ENCODE peak calls at places on chromosomes 5 and 9, in ten cellular contexts. B is A549, J is dorsolateral prefrontal cortex, D is WERI-Rb-1, O is cardiac muscle cell, X is RWPE2, K is colonic mucosa, Z is AG10803, L is NB4, F is kidney. U is an unnamed sample.

GRCh38 chr9:116337015-116337414 is 183.4 kb downstream of the PAPPA start:
- DNase-seq in O (peak; percentile 62), L (no peak), B (no peak), X (no peak), J (no peak), F (no peak), K (no peak), Z (peak; percentile 59), D (peak; percentile 39), U (peak; percentile 59)

GRCh38 chr5:126536874-126537273 is 58.1 kb downstream of the ALDH7A1 start:
- DNase-seq in O (no peak), J (no peak), D (no peak), Z (peak; percentile 8), X (no peak), F (no peak), L (no peak), B (no peak), K (no peak), U (peak; percentile 28)

GRCh38 chr9:99822096-99822595 is 461 bp downstream of the NR4A3 start:
- DNase-seq in J (no peak), Z (peak; percentile 45), K (peak; percentile 45), X (no peak), O (no peak), D (no peak), F (no peak), L (peak; percentile 59), B (peak; percentile 28), U (no peak)

GRCh38 chr5:111697215-111697614 is 59.8 kb downstream of the NREP start:
- DNase-seq in K (no peak), F (no peak), L (no peak), D (no peak), X (no peak), B (no peak), J (no peak), O (peak; percentile 57), Z (peak; percentile 24), U (no peak)

GRCh38 chr5:73448451-73449136 is at the start of gene FOXD1:
- DNase-seq in K (peak; percentile 79), O (peak; percentile 75), L (peak; percentile 63), F (peak; percentile 96), X (peak; percentile 97), B (peak; percentile 77), Z (peak; percentile 99), J (no peak), D (peak; percentile 97), U (peak; percentile 87)

GRCh38 chr5:132221781-132222648 is 5.6 kb downstream of the P4HA2 start:
- DNase-seq in X (peak; percentile 36), O (peak; percentile 81), D (no peak), L (no peak), B (no peak), K (peak; percentile 38), Z (peak; percentile 94), F (no peak), J (no peak), U (peak; percentile 89)

GRCh38 chr5:775960-776861 is 8.3 kb downstream of the ZDHHC11B start:
- DNase-seq in F (peak; percentile 80), D (no peak), B (no peak), K (peak; percentile 19), J (no peak), L (no peak), O (no peak), X (no peak), Z (no peak), U (no peak)

GRCh38 chr5:38367410-38367809 is 109.1 kb downstream of the EGFLAM start:
- DNase-seq in O (peak; percentile 24), X (no peak), F (no peak), J (no peak), L (no peak), D (no peak), K (no peak), Z (no peak), B (no peak), U (peak; percentile 17)

GRCh38 chr5:157857821-157858526 is 971 bp downstream of the CLINT1 start:
- DNase-seq in K (no peak), L (peak; percentile 84), Z (peak; percentile 42), B (no peak), F (no peak), X (no peak), O (peak; percentile 35), D (no peak), J (no peak), U (no peak)

GRCh38 chr5:16943846-16944675 is 8.0 kb upstream of the MYO10 start:
- DNase-seq in O (no peak), D (no peak), L (no peak), Z (no peak), B (no peak), K (no peak), X (no peak), J (no peak), F (no peak), U (no peak)

GRCh38 chr5:139820130-139820529 is 24.5 kb downstream of the PSD2 start:
- DNase-seq in O (no peak), D (no peak), F (peak; percentile 27), J (no peak), B (no peak), K (no peak), X (peak; percentile 50), Z (no peak), L (no peak), U (no peak)

GRCh38 chr5:76384705-76385104 is 18.4 kb upstream of the IQGAP2 start:
- DNase-seq in F (no peak), O (no peak), L (no peak), K (no peak), J (no peak), X (no peak), B (no peak), D (no peak), Z (no peak), U (no peak)

GRCh38 chr5:151937851-151938250 is 13.2 kb upstream of the GLRA1 start:
- DNase-seq in D (no peak), K (no peak), O (no peak), X (no peak), Z (no peak), L (no peak), F (no peak), B (no peak), J (no peak), U (no peak)

DNA sequence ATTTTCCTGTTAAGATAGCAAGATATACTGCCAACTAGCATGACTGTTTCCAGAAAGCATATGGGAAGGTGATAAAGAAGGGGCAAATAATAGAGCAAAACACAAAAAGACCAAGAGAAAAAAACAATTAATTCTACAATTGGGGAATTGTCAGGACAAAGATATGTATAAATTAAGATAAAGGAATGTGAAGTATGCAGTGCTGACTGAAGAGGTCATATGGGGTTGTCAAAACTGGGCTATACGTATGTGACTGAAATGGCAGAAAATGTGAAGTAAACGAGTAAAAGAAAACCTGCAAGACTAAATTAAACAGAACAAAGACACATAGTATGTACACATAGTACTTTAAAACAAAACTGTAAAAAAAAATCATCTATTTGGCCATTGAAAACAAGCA is 222.3 kb downstream of the ARL15 start:
- DNase-seq in J (no peak), X (no peak), Z (no peak), D (no peak), K (no peak), L (no peak), B (no peak), O (peak; percentile 16), F (no peak), U (no peak)
- H3K4me3 ChIP-seq in J (no peak overlapping the region), X (no peak overlapping the region), Z (no peak overlapping the region), D (no peak overlapping the region), K (no peak overlapping the region), L (no peak overlapping the region), B (no peak overlapping the region), O (no peak overlapping the region), F (no peak overlapping the region), U (no peak overlapping the region)

GRCh38 chr5:141039517-141039916 is 11.7 kb upstream of the PCDHB1 start:
- DNase-seq in Z (no peak), D (no peak), J (no peak), X (no peak), L (no peak), F (no peak), K (no peak), O (no peak), B (no peak), U (no peak)

GRCh38 chr5:141039061-141039460 is 12.1 kb upstream of the PCDHB1 start:
- DNase-seq in F (no peak), K (no peak), B (no peak), D (no peak), X (no peak), Z (no peak), O (no peak), L (no peak), J (no peak), U (no peak)

GRCh38 chr5:141041427-141041785 is 9.8 kb upstream of the PCDHB1 start:
- DNase-seq in X (no peak), O (no peak), L (no peak), K (no peak), J (no peak), D (no peak), Z (no peak), B (no peak), F (no peak), U (no peak)

GRCh38 chr5:141040763-141041426 is 10.3 kb upstream of the PCDHB1 start:
- DNase-seq in X (peak; percentile 97), Z (peak; percentile 47), O (peak; percentile 72), F (peak; percentile 98), L (peak; percentile 87), B (peak; percentile 89), D (peak; percentile 98), J (peak; percentile 98), K (peak; percentile 80), U (peak; percentile 56)

DNA sequence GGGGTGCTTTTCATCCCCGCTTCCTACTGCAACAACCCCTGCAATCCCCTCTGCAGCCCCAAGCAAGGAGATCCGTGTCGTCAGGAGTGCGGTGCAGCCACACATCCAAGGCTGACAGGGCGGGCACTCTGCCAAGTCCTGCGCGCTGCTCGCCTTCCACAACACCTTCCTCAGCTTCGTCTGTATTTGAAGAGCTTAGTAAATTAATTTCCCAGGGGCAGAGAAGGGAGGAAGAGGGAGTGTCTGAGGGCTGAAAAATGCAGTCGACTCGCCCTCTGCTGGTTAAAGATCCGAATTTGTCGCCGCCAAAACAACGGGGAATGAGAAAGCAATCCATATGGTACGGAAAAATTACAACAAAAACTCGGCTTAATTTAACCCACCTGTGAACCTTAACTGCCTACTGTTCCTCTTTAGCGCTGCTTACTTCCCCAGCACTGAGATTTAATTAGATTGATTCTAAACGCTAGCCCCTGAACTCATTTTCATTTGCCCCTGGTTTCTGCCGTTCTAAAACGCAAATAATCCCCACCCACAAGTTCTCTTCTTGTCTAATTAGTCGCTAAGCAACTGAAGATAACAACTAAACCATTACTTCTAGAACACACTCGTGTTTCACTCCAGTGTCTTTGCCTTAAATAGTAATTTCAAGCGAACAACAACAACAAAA is 10.9 kb upstream of the PCDHB1 start:
- DNase-seq in Z (no peak), L (no peak), B (peak; percentile 76), D (peak; percentile 80), J (peak; percentile 62), K (no peak), O (peak; percentile 14), F (peak; percentile 79), X (no peak), U (peak; percentile 45)
- TF ChIP-seq CTCF in Z (peak; percentile 16), L (no peak), B (peak; percentile 79), D (peak; percentile 62), J (peak; percentile 82), K (no peak), O (peak; percentile 25), F (peak; percentile 61), X (peak; percentile 82), U (peak; percentile 42)

GRCh38 chr5:10857333-10857723 is 96.3 kb upstream of the DAP start:
- DNase-seq in D (peak; percentile 34), O (no peak), F (no peak), X (no peak), Z (no peak), K (no peak), L (peak; percentile 61), B (no peak), J (no peak), U (no peak)
- H3K4me3 ChIP-seq in D (peak overlapping the region; percentile 30), O (peak overlapping the region; percentile 13), F (no peak overlapping the region), X (no peak overlapping the region), Z (no peak overlapping the region), K (no peak overlapping the region), L (no peak overlapping the region), B (no peak overlapping the region), J (no peak overlapping the region), U (no peak overlapping the region)

GRCh38 chr9:125648294-125648693 is 58.7 kb downstream of the MAPKAP1 start:
- DNase-seq in Z (no peak), O (no peak), X (no peak), B (no peak), D (no peak), K (no peak), L (no peak), J (no peak), F (no peak), U (no peak)
- TF ChIP-seq CTCF in Z (no peak), O (no peak), X (no peak), B (no peak), D (no peak), K (no peak), L (no peak), J (no peak), F (no peak), U (no peak)